ENCODE peak calls at places on chromosome 1, in five cellular contexts. F is AG08395, T is NCI-H1930, U is NCI-H526 treated with DMSO at 0.1 percent for 48 hours, Z is HCEC 1CT. O is an unnamed sample.

GRCh38 chr1:233328661-233329498 is 1.4 kb downstream of the MAP3K21 start:
- DNase-seq in T (no peak), Z (no peak), U (no peak), F (no peak), O (no peak)

GRCh38 chr1:151579436-151580225 is 32.2 kb upstream of the SNX27 start:
- DNase-seq in Z (peak; percentile 74), F (peak; percentile 54), T (no peak), U (no peak), O (no peak)

GRCh38 chr1:243253211-243253926 is 1.7 kb downstream of the CEP170 start:
- DNase-seq in T (no peak), U (no peak), Z (no peak), F (no peak), O (no peak)

GRCh38 chr1:151060241-151061011 is at the start of gene MLLT11:
- DNase-seq in Z (peak; percentile 54), U (peak; percentile 95), T (peak; percentile 79), F (peak; percentile 57), O (peak; percentile 58)

GRCh38 chr1:238343869-238344268 is 453.1 kb upstream of the ZP4 start:
- DNase-seq in F (no peak), U (no peak), T (no peak), Z (no peak), O (no peak)

GRCh38 chr1:215704089-215704860 is 137.2 kb downstream of the KCTD3 start:
- DNase-seq in Z (peak; percentile 59), U (no peak), T (no peak), F (peak; percentile 16), O (no peak)

GRCh38 chr1:115251856-115252255 is 86.2 kb downstream of the NGF start:
- DNase-seq in T (no peak), Z (peak; percentile 93), U (no peak), F (peak; percentile 86), O (no peak)

GRCh38 chr1:39672551-39672947 is 642 bp upstream of the NT5C1A start:
- DNase-seq in F (no peak), U (no peak), T (no peak), Z (no peak), O (peak; percentile 26)

GRCh38 chr1:154852845-154853244 is 17.2 kb downstream of the KCNN3 start:
- DNase-seq in Z (no peak), T (no peak), U (no peak), F (no peak), O (no peak)

GRCh38 chr1:151327903-151328674 is 873 bp upstream of the PI4KB start:
- DNase-seq in U (no peak), F (peak; percentile 17), Z (peak; percentile 33), T (peak; percentile 24), O (peak; percentile 34)

GRCh38 chr1:240242601-240243144 is 151.0 kb downstream of the FMN2 start:
- DNase-seq in U (no peak), Z (peak; percentile 95), F (peak; percentile 76), T (no peak), O (no peak)

GRCh38 chr1:211490821-211491415 is 1.0 kb downstream of the RD3 start:
- DNase-seq in F (no peak), Z (no peak), T (no peak), U (no peak), O (no peak)

GRCh38 chr1:109880961-109881894 is 29.4 kb upstream of the CSF1 start:
- DNase-seq in U (no peak), F (no peak), T (no peak), Z (no peak), O (no peak)

GRCh38 chr1:234963180-234963903 is 165.3 kb downstream of the TOMM20 start:
- DNase-seq in U (no peak), T (no peak), Z (no peak), F (peak; percentile 81), O (no peak)

O was measured in HEK293T.